ENCODE peak calls at places on chromosomes 6 and 20, in five cellular contexts. O is HFF-Myc, E is fibroblast of lung, M is MM.1S, K is choroid plexus epithelial cell. I is an unnamed sample.

GRCh38 chr20:52746190-52746589 is 226.0 kb upstream of the TSHZ2 start:
- DNase-seq in O (no peak), E (no peak), M (no peak), K (no peak), I (no peak)

GRCh38 chr6:16058188-16058780 is 70.6 kb upstream of the MYLIP start:
- DNase-seq in O (no peak), E (no peak), M (peak; percentile 7), K (no peak), I (no peak)

GRCh38 chr6:37985355-37985754 is 165.8 kb downstream of the ZFAND3 start:
- DNase-seq in O (no peak), E (no peak), M (no peak), K (no peak), I (no peak)

GRCh38 chr6:57307850-57308249 is 9.6 kb upstream of the PRIM2 start:
- DNase-seq in O (no peak), E (no peak), M (no peak), K (no peak), I (no peak)

GRCh38 chr6:130033999-130034814 is 15.8 kb downstream of the L3MBTL3 start:
- DNase-seq in O (peak; percentile 25), E (peak; percentile 87), M (no peak), K (peak; percentile 65), I (no peak)

GRCh38 chr20:38875170-38875993 is 50.8 kb upstream of the FAM83D start:
- DNase-seq in O (no peak), E (no peak), M (peak; percentile 97), K (no peak), I (no peak)

GRCh38 chr6:27668442-27669275 is 195.8 kb upstream of the ZNF184 start:
- DNase-seq in O (peak; percentile 69), E (peak; percentile 73), M (peak; percentile 37), K (peak; percentile 62), I (no peak)

GRCh38 chr6:128966934-128967333 is 84.0 kb downstream of the LAMA2 start:
- DNase-seq in O (no peak), E (no peak), M (no peak), K (no peak), I (no peak)

GRCh38 chr6:138160329-138161117 is 1.2 kb upstream of the ARFGEF3 start:
- DNase-seq in O (no peak), E (no peak), M (no peak), K (no peak), I (no peak)

GRCh38 chr20:10376271-10377075 is 57.5 kb downstream of the MKKS start:
- DNase-seq in O (no peak), E (no peak), M (no peak), K (peak; percentile 55), I (no peak)

GRCh38 chr6:156729248-156729647 is 47.9 kb upstream of the ARID1B start:
- DNase-seq in O (peak; percentile 31), E (peak; percentile 58), M (peak; percentile 26), K (peak; percentile 87), I (no peak)

GRCh38 chr6:71123051-71123450 is 165.6 kb upstream of the OGFRL1 start:
- DNase-seq in O (no peak), E (no peak), M (no peak), K (peak; percentile 81), I (no peak)

GRCh38 chr6:49003348-49003747 is 459.7 kb downstream of the MMUT start:
- DNase-seq in O (no peak), E (no peak), M (no peak), K (peak; percentile 14), I (no peak)

GRCh38 chr6:24205020-24205492 is 79.0 kb downstream of the NRSN1 start:
- DNase-seq in O (peak; percentile 14), E (peak; percentile 55), M (peak; percentile 26), K (peak; percentile 66), I (no peak)

GRCh38 chr6:143139239-143139784 is 78.6 kb downstream of the AIG1 start:
- DNase-seq in O (no peak), E (no peak), M (no peak), K (no peak), I (no peak)

GRCh38 chr6:158848441-158848840 is 29.3 kb upstream of the EZR start:
- DNase-seq in O (no peak), E (no peak), M (no peak), K (no peak), I (no peak)

GRCh38 chr6:15642276-15642675 is 20.6 kb downstream of the DTNBP1 start:
- DNase-seq in O (no peak), E (no peak), M (no peak), K (peak; percentile 41), I (no peak)

GRCh38 chr20:25309395-25310267 is 61.7 kb downstream of the PYGB start:
- DNase-seq in O (no peak), E (peak; percentile 90), M (peak; percentile 86), K (peak; percentile 91), I (peak; percentile 42)

GRCh38 chr6:123085403-123085802 is 89.4 kb downstream of the CLVS2 start:
- DNase-seq in O (no peak), E (no peak), M (no peak), K (no peak), I (no peak)

GRCh38 chr6:29864037-29864795 is 36.6 kb downstream of the HLA-G start:
- DNase-seq in O (no peak), E (peak; percentile 8), M (no peak), K (no peak), I (no peak)

GRCh38 chr20:45841407-45842129 is 8.0 kb downstream of the SNX21 start:
- DNase-seq in O (no peak), E (no peak), M (no peak), K (no peak), I (no peak)

DNA sequence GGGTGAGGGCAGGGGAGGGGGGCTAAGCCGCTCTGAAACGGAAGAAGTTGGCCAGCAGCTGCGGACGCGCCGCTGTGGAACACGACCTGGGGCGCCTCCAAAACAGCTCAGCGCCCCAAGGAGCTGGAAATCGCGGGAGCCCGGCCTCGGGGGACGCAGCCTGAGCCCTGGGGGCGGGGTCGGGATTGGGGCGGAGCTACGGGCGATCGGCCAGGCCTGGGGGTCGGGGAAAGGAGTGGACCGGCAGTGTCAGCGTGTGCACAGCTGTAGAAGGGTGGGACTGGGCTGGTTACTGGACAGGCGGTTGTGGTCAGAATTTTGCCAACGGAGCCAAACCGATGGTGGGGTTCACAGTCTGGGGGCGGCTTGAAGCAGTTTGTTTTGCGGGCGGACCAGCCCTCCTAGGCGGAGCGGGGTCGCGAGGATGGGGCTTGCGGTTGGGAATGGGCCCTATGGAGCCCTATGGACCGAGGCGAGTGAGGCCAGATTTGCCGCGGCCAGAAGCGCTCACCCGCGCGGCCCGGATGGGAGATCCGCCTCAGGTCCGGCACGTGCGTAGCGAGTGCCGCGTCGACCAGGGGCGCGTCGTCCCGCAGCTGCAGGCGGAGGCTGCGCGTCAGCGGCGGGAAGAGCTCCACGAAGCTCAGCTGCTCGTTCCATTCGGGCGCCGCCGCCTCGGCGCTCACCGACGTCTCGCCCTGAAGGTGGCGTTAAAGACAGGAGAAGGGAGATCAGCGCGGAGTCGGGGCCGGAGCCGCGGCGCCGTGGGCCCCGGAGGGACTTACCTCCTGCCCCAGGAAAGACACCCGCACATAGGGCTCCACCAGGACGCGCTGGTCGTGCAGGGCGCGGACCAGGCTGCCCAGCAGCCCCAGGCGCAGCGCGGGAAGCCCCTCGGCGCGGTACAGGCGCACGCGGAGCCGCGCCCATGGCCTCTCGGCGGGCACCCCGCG is 14.3 kb upstream of the SPAG4 start:
- DNase-seq in O (peak; percentile 20), E (peak; percentile 72), M (peak; percentile 74), K (peak; percentile 77), I (peak; percentile 25)
- TF ChIP-seq CTCF in O (peak; percentile 19), E (peak; percentile 22), M (peak; percentile 43), K (peak; percentile 50), I (peak; percentile 43)

DNA sequence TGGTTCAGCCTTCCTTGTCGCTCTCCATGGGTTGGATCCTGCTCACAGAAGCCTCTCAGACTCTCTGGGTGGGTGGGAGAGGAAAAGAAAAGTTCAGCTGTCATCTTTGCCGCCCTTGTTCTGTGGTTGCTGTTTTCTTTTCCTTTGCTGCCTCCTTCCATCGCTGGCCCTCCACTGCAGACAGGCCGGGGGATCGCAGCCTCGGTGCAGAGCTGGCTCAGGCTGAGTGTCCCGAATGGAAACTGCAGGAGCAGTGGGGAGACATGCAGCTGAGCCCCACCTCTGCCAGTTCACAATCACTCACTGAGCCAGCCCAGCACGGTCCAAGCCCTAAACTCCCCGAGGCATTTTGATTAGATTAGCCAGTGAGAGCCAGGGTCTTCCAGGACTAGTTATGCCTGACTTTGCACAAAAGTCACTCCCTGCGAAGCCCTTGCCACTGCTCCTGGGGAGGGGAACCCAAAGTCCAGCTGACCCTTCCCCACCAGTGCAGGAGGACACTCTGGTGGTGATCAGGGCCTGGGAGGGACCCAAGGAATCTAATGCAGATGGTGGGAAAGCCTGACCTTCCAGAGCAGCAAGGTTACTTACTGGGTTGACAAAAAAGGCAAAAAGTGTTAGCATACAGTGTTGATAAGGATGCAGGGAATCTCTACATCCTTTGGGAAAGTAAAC is 14.0 kb downstream of the NRN1 start:
- DNase-seq in O (no peak), E (no peak), M (no peak), K (no peak), I (no peak)
- TF ChIP-seq CTCF in O (no peak), E (no peak), M (no peak), K (no peak), I (no peak)

DNA sequence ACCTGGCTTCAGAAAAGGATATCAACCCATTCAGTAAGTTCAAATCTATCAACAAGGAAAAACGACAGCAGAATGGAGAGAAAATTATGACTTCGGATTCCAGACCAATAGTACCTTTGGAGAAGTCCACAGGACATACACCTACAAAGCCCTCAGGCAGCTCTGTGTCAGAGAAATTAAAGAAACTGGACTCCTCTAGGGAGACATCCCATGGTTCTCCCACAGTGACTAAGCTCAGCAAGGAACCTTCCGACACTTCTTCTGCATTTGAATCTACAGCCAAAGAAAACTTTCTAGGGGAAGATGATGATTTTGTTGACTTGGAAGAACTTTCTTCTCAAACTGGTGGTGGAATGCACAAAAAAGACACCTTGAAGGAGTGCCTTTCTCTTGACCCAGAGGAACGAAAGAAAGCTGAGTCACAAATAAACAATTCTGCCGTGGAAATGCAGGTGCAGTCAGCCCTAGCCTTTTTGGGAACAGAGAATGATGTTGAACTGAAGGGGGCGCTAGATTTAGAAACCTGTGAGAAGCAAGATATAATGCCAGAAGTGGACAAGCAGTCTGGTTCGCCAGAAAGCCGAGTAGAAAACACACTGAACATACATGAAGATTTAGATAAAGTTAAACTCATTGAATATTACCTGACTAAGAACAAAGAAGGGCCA is 67.4 kb upstream of the HINT3 start:
- DNase-seq in O (no peak), E (peak; percentile 56), M (peak; percentile 32), K (peak; percentile 69), I (no peak)
- TF ChIP-seq CTCF in O (peak; percentile 50), E (peak; percentile 33), M (peak; percentile 49), K (peak; percentile 70), I (peak; percentile 42)

DNA sequence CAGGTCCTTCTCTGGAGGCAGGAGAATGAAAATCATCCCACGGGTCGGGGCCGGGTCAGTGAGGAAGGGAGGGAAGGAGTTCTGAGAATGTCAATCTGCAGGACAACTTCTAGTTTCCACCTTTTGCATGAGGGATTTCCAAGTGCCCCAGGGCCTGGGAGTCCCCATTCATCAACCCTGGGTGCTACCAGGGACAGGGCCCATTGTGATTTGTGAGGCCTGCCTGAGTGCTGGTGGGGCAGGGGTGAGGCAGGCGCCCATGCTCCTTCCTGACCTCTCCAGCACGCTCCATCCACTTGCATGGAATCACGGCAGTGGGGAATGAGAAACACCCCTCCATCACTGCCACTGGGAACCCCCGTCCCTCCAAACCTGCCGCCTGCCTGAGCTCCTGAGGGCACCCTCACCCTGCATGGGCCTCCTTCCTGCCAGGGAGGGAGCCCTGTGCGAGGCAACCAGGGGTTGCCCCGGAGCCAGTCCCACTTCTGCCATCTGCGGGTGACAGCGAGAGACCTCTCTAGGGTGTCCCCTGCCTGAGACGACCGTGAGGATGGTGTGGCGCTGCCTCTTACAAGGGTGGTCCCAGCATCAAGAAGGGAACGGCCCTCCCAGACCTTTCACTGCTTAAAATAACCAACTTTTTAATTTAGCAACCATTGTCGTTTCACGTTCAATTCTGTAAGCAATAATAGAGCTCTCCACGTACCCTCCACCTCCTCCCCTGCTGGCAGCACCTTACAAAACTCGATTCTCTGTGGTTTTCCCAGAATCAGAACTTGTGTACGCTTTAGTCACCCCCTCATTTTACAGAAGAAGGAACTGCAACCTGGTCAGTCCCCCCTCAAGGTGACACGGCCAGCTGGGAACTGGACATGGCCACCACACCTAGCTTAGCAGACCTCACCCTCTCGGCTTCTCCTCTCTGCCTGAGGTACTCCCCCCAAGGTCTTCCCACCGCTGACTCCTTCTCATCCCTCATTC is 28.6 kb downstream of the PMEPA1 start:
- DNase-seq in O (no peak), E (no peak), M (peak; percentile 74), K (no peak), I (no peak)
- TF ChIP-seq CTCF in O (no peak), E (no peak), M (peak; percentile 56), K (no peak), I (no peak)